ENCODE peak calls at places on chromosome 4, in four cellular contexts. G is thoracic aorta, R is fibroblast of lung, Z is Peyer's patch. E is an unnamed sample.

GRCh38 chr4:133102612-133103409 is 46.3 kb upstream of the PCDH10 start:
- DNase-seq in G (no peak), R (no peak), Z (no peak), E (no peak)

GRCh38 chr4:15706646-15707362 is 3.9 kb downstream of the BST1 start:
- DNase-seq in G (no peak), R (no peak), Z (no peak), E (no peak)

GRCh38 chr4:144582105-144582850 is 63.7 kb upstream of the HHIP start:
- DNase-seq in G (no peak), Z (no peak), R (peak; percentile 85), E (no peak)

GRCh38 chr4:69896530-69897116 is 34.2 kb upstream of the CSN1S1 start:
- DNase-seq in G (no peak), R (no peak), Z (no peak), E (no peak)

GRCh38 chr4:121873604-121874003 is 3.3 kb upstream of the BBS7 start:
- DNase-seq in G (no peak), Z (no peak), R (no peak), E (no peak)

GRCh38 chr4:6278801-6279197 is 9.1 kb downstream of the WFS1 start:
- DNase-seq in R (peak; percentile 79), G (no peak), Z (peak; percentile 28), E (no peak)

GRCh38 chr4:84503495-84504437 is 4.7 kb upstream of the NKX6-1 start:
- DNase-seq in R (peak; percentile 63), Z (no peak), G (no peak), E (no peak)

GRCh38 chr4:172707622-172708021 is 461.0 kb upstream of the GALNT7 start:
- DNase-seq in R (no peak), Z (no peak), G (no peak), E (no peak)

GRCh38 chr4:116400480-116400879 is 684.9 kb downstream of the TRAM1L1 start:
- DNase-seq in G (no peak), Z (no peak), R (peak; percentile 39), E (no peak)

GRCh38 chr4:139973611-139974010 is 180.4 kb downstream of the MAML3 start:
- DNase-seq in G (no peak), Z (no peak), R (peak; percentile 56), E (no peak)

GRCh38 chr4:73451978-73452747 is 16.1 kb downstream of the AFP start:
- DNase-seq in G (no peak), Z (no peak), R (peak; percentile 15), E (no peak)

GRCh38 chr4:73452953-73453700 is 17.1 kb downstream of the AFP start:
- DNase-seq in G (no peak), Z (no peak), R (peak; percentile 56), E (no peak)

GRCh38 chr4:73450398-73451004 is 14.5 kb downstream of the AFP start:
- DNase-seq in G (peak; percentile 6), R (peak; percentile 98), Z (no peak), E (no peak)

GRCh38 chr4:73453701-73454005 is 17.6 kb downstream of the AFP start:
- DNase-seq in R (peak; percentile 26), G (no peak), Z (no peak), E (no peak)

GRCh38 chr4:73451404-73451803 is 15.4 kb downstream of the AFP start:
- DNase-seq in G (no peak), R (peak; percentile 84), Z (no peak), E (no peak)
- H3K4me1 ChIP-seq in G (peaks cover 4% of the 10 kb centered on the region), R (peaks cover 5% of the 10 kb centered on the region), Z (no peaks in the 10 kb centered on the region), E (no peaks in the 10 kb centered on the region)

DNA sequence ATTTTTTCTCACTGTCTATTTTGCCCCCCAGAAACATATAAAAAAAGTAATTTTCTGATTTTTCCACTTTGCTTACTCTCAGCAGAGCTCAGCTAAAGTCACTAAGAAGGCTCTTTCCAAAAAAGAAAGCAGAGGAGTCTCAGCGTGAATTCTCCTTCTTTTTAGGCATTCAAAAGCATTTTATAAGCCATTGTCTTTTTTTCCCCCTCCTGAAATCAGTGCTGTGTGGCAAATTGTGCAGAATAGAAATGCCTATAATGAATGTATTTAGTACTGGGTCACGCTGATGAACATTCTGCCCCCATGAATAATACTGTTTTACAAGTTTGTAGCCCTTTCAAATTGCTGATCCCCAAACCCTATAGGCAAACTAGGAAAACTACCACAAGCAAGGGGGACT is 1.6 kb upstream of the PCDH18 start:
- DNase-seq in Z (no peak), G (no peak), R (no peak), E (no peak)
- H3K4me3 ChIP-seq in Z (no peak overlapping the region), G (peak overlapping the region; percentile 34), R (peak overlapping the region; percentile 89), E (peak overlapping the region; percentile 73)

GRCh38 chr4:129950217-129950616 is 854.3 kb downstream of the C4orf33 start:
- DNase-seq in Z (no peak), G (no peak), R (no peak), E (no peak)
- H3K27ac ChIP-seq in Z (no peak overlapping the region), G (no peak overlapping the region), R (no peak overlapping the region), E (no peak overlapping the region)

GRCh38 chr4:89285735-89286134 is 21.9 kb downstream of the GPRIN3 start:
- DNase-seq in G (no peak), Z (no peak), R (no peak), E (no peak)

GRCh38 chr4:89289312-89289711 is 18.3 kb downstream of the GPRIN3 start:
- DNase-seq in G (no peak), R (no peak), Z (no peak), E (no peak)

GRCh38 chr4:89287945-89288344 is 19.7 kb downstream of the GPRIN3 start:
- DNase-seq in Z (no peak), G (no peak), R (no peak), E (no peak)

GRCh38 chr4:89290727-89291126 is 16.9 kb downstream of the GPRIN3 start:
- DNase-seq in G (no peak), R (no peak), Z (peak; percentile 31), E (no peak)

DNA sequence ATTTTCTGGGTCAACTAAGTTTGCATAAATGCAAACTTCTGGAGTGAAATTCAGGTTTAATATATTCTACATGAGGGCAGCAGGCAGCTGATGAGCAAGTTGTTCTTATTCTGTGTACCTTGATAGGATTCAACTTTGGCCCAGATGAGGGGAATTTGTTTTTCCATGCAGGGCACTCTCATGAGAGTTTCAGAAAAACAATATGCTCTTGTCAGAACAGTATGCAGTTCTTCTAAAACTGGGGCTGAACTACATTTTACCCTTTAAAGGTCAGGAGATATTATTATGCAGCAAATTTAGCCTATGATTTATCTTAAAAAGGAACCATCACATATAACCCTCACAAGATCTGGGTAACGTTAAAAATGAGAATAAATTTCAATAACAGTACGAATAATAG is 19.2 kb downstream of the GPRIN3 start:
- DNase-seq in R (no peak), G (no peak), Z (no peak), E (no peak)
- H3K4me1 ChIP-seq in R (no peaks in the 10 kb centered on the region), G (no peaks in the 10 kb centered on the region), Z (peaks cover 4% of the 10 kb centered on the region), E (no peaks in the 10 kb centered on the region)

GRCh38 chr4:150078041-150078995 is at the start of gene DCLK2:
- DNase-seq in Z (peak; percentile 35), G (peak; percentile 52), R (peak; percentile 95), E (peak; percentile 91)
- H3K4me3 ChIP-seq in Z (peak within 1 kb of the TSS; percentile 63), G (peak within 1 kb of the TSS; percentile 91), R (peak within 1 kb of the TSS; percentile 78), E (peak within 1 kb of the TSS; percentile 89)

GRCh38 chr4:1167244-1167949 is 5.0 kb downstream of the SPON2 start:
- DNase-seq in G (no peak), R (peak; percentile 88), Z (peak; percentile 95), E (peak; percentile 89)
- H3K27ac ChIP-seq in G (no peak overlapping the region), R (peak overlapping the region; percentile 34), Z (peak overlapping the region; percentile 80), E (no peak overlapping the region)

GRCh38 chr4:100189820-100190642 is at the start of gene DDIT4L:
- DNase-seq in G (no peak), R (peak; percentile 35), Z (no peak), E (no peak)

GRCh38 chr4:100187781-100188180 is 2.5 kb downstream of the DDIT4L start:
- DNase-seq in G (no peak), R (no peak), Z (no peak), E (no peak)

GRCh38 chr4:100188829-100189228 is 1.4 kb downstream of the DDIT4L start:
- DNase-seq in R (no peak), G (no peak), Z (no peak), E (no peak)

DNA sequence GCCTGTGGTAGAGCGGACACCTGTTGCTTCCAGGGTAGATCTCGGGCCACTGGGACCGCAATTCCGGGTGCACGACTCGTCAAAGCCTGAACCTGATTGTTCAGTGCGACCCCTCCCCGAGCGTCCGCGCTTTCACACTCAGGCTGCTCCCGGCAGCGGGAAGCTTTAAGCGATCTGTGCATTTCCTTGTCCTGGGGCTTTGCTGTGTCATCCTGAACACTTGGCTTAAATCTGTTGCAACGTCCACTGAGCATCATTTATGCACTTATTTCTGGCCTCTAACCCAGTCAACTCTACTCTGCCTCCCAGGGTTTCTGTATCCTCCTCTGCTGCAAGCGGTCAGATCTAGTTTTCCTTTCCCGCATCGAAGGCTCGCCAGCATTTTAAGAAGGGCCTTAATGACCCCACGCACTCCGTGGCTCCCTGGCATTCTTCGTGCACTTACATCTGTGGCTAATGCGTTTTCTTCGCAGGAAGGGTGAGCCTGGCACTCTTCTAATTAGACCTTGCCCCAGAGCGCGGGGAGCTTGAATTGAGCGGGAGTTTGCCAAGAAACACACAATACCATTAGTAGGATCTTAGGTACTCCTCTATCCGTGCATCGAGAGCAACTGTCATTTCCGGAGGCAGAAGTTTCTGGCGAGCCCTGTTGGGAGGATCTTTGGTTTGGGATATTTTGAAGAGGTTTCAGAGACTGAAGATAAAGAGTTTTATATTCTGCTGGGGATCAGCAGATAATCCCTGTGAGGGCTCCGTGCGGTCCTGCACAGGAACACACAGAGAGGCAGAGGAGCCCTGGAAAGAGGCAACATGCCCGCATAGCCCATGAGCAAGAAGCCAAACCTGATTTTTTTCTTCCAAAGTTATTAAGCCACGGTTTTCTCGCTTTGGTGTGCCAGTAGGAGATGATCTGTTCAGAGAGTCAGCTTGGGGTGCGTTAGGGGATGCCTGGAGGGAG is 654 bp upstream of the DDIT4L start:
- DNase-seq in Z (no peak), R (peak; percentile 30), G (no peak), E (no peak)
- H3K4me1 ChIP-seq in Z (peaks cover 5% of the 10 kb centered on the region), R (no peaks in the 10 kb centered on the region), G (no peaks in the 10 kb centered on the region), E (no peaks in the 10 kb centered on the region)

DNA sequence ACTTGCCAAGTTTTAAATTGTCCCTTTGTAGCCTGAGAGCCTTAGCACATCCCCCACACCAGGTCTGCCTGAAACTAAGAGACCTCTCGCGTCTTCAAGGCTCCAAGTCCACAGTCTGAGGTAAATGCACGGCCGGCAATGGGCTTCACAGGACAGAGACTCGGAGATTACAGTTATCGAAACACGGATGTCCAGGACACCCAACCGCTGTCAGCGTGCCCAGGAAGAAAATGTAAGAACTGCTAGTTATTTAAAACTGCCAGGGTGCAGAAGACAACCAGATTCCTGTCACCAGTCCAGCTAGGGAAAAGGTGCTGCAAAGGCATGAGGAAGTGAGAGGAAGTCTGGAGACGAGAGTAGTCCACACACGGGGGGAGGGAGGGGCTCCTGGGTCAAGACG is 28.9 kb downstream of the ZNF827 start:
- DNase-seq in Z (no peak), G (no peak), R (no peak), E (no peak)
- H3K4me3 ChIP-seq in Z (no peak overlapping the region), G (no peak overlapping the region), R (no peak overlapping the region), E (no peak overlapping the region)

E was measured in ascending aorta.